ENCODE peak calls at places on chromosomes 3 and 15, in four cellular contexts. L is neural crest cell, X is GM10248, R is fibroblast of pulmonary artery. A is an unnamed sample.

GRCh38 chr3:42092006-42092405 is 849 bp downstream of the TRAK1 start:
- DNase-seq in L (no peak), X (peak), R (no peak), A (no peak)

GRCh38 chr3:13222891-13223573 is 149.8 kb upstream of the IQSEC1 start:
- DNase-seq in L (no peak), X (no peak), R (no peak), A (no peak)

GRCh38 chr15:66405605-66406004 is 18.9 kb downstream of the MAP2K1 start:
- DNase-seq in X (no peak), L (no peak), R (peak), A (no peak)

GRCh38 chr3:155416500-155417118 is 123.1 kb upstream of the STRIT1 start:
- DNase-seq in R (peak), X (no peak), L (no peak), A (no peak)

GRCh38 chr3:114893361-114893760 is 253.7 kb downstream of the ZBTB20 start:
- DNase-seq in L (no peak), X (no peak), R (no peak), A (no peak)

GRCh38 chr3:113117511-113118302 is 93.7 kb upstream of the BOC start:
- DNase-seq in R (peak), L (no peak), X (no peak), A (no peak)

GRCh38 chr3:64345351-64345750 is 120.1 kb upstream of the PRICKLE2 start:
- DNase-seq in L (no peak), R (peak), X (no peak), A (no peak)

GRCh38 chr3:15606434-15606891 is 4.9 kb downstream of the BTD start:
- DNase-seq in L (no peak), X (no peak), R (no peak), A (no peak)

GRCh38 chr3:53161820-53162671 is 1.0 kb downstream of the PRKCD start:
- DNase-seq in L (peak), R (peak), X (peak), A (peak)

GRCh38 chr3:100106531-100107155 is 7.7 kb downstream of the FILIP1L start:
- DNase-seq in L (no peak), X (no peak), R (peak), A (no peak)

GRCh38 chr3:8996216-8996615 is 32.9 kb upstream of the RAD18 start:
- DNase-seq in X (no peak), R (no peak), L (no peak), A (no peak)

GRCh38 chr3:23761440-23761896 is 44.3 kb upstream of the UBE2E1 start:
- DNase-seq in X (peak), L (no peak), R (peak), A (peak)

GRCh38 chr3:24237971-24238767 is 256.5 kb downstream of the THRB start:
- DNase-seq in X (peak), R (peak), L (peak), A (peak)

GRCh38 chr3:44966795-44967278 is 9.1 kb downstream of the ZDHHC3 start:
- DNase-seq in R (peak), X (no peak), L (no peak), A (no peak)

GRCh38 chr15:75672111-75672602 is 24.4 kb downstream of the SNX33 start:
- DNase-seq in X (no peak), L (no peak), R (peak), A (no peak)

DNA sequence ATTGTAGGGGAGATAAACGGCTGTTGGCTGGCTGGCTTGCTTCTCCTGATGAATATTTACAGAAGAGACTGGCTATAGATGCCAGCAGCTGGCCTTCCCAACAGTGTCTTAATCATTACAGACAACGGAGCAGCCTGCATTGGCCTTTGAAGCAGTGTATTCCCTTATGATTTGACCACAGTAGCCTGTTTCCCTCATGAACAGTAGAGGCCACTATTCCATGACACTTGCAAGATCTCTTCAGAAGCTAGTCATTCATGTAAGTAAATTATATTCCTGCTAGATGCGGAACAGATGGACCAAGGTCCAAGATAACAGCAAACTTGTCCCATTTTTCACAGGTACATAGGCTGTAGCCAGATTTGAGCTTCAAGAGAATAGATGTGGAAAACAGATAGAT is 47.3 kb downstream of the TMCO5A start:
- DNase-seq in L (no peak), R (peak), X (no peak), A (peak)
- TF ChIP-seq CTCF in L (peak), R (peak), X (no peak), A (peak)

GRCh38 chr3:30768703-30769550 is 125.5 kb downstream of the GADL1 start:
- DNase-seq in L (peak), R (peak), X (peak), A (peak)
- TF ChIP-seq CTCF in L (peak), R (peak), X (peak), A (peak)

GRCh38 chr15:71677352-71677751 is 133.0 kb upstream of the NR2E3 start:
- DNase-seq in X (no peak), R (no peak), L (no peak), A (peak)
- TF ChIP-seq CTCF in X (no peak), R (no peak), L (no peak), A (no peak)

GRCh38 chr3:34357461-34357860 is 559.0 kb downstream of the PDCD6IP start:
- DNase-seq in L (no peak), R (no peak), X (no peak), A (no peak)

GRCh38 chr3:34352932-34353331 is 554.5 kb downstream of the PDCD6IP start:
- DNase-seq in R (no peak), X (no peak), L (no peak), A (no peak)

GRCh38 chr3:34346656-34347055 is 548.2 kb downstream of the PDCD6IP start:
- DNase-seq in R (no peak), X (no peak), L (no peak), A (no peak)

GRCh38 chr3:34351857-34352545 is 553.6 kb downstream of the PDCD6IP start:
- DNase-seq in L (no peak), X (no peak), R (no peak), A (no peak)
- TF ChIP-seq CTCF in L (no peak), X (no peak), R (no peak), A (no peak)

GRCh38 chr3:111619833-111620232 is 24.7 kb upstream of the ZBED2 start:
- DNase-seq in R (no peak), L (no peak), X (no peak), A (no peak)

GRCh38 chr3:111617912-111618601 is 22.9 kb upstream of the ZBED2 start:
- DNase-seq in L (no peak), R (no peak), X (no peak), A (no peak)

GRCh38 chr3:111618945-111619344 is 23.8 kb upstream of the ZBED2 start:
- DNase-seq in X (no peak), R (no peak), L (no peak), A (no peak)

GRCh38 chr3:111617406-111617805 is 22.3 kb upstream of the ZBED2 start:
- DNase-seq in L (no peak), R (no peak), X (no peak), A (no peak)

GRCh38 chr3:111621535-111621934 is 26.4 kb upstream of the ZBED2 start:
- DNase-seq in L (peak), R (no peak), X (no peak), A (no peak)
- TF ChIP-seq CTCF in L (peak), R (peak), X (no peak), A (peak)

DNA sequence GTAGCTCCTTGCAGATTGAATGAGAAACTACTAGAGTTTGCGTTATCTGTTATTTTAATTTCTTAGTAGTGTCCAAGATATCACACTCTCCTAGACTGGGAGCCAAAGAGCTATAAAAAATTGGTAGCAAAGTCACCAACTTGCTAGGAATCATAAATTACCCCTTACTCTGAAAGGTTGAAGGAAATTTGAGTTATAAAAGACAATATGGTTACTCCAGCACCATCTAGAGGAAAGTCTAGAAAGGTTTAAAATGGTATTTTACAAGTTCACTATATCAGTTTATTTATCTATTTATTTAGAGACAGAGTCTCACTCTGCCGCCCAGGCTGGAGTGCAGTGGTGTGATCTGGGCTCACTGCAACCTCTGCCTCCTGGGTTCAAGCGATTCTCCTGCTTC is 121.6 kb downstream of the RBPMS2 start:
- DNase-seq in L (no peak), R (peak), X (no peak), A (no peak)
- TF ChIP-seq CTCF in L (peak), R (peak), X (peak), A (peak)

GRCh38 chr3:126351771-126352475 is 5.3 kb downstream of the KLF15 start:
- DNase-seq in X (no peak), R (no peak), L (no peak), A (peak)
- TF ChIP-seq CTCF in X (no peak), R (no peak), L (no peak), A (peak)

DNA sequence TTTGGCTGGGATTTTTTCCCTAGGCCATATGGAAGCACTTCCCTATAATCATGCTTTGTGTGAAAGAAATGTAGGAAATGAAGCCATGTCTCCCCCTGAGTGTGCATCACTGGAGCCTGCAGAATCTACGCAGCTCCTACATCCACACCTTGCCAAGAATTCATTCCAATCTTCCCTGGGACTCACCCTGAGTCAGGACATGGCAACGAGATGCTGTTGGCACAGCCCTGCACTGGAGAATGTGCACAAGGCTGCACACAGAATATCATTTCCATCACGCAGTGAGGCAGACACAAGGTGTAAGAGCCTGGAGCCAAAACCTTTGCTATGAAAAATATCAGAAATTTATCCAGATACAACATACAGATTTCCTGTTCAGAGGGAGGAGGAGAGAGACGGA is 189.6 kb downstream of the ADAMTSL3 start:
- DNase-seq in X (no peak), R (peak), L (no peak), A (no peak)
- TF ChIP-seq CTCF in X (no peak), R (no peak), L (no peak), A (no peak)

GRCh38 chr15:92955706-92956105 is 55.6 kb downstream of the CHD2 start:
- DNase-seq in R (no peak), L (no peak), X (no peak), A (no peak)

GRCh38 chr15:92953569-92953968 is 53.4 kb downstream of the CHD2 start:
- DNase-seq in R (no peak), L (no peak), X (no peak), A (no peak)

GRCh38 chr15:92952451-92952850 is 52.3 kb downstream of the CHD2 start:
- DNase-seq in L (no peak), X (no peak), R (no peak), A (no peak)

GRCh38 chr15:92953997-92954396 is 53.9 kb downstream of the CHD2 start:
- DNase-seq in L (no peak), X (no peak), R (no peak), A (no peak)

GRCh38 chr15:92954578-92954977 is 54.5 kb downstream of the CHD2 start:
- DNase-seq in X (no peak), R (no peak), L (no peak), A (no peak)
- TF ChIP-seq CTCF in X (peak), R (peak), L (peak), A (peak)